ENCODE peak calls at places on chromosomes 6 and 20, in four cellular contexts. One of them, this sample, is unnamed.

GRCh38 chr20:38296433-38296832 is 7.5 kb upstream of the BPI start:
- DNase-seq in K562: no peak
- DNase-seq in GM23338: no peak
- DNase-seq in sigmoid colon: peak
- DNase-seq in this sample: no peak

GRCh38 chr20:51447765-51448148 is 94.8 kb downstream of the NFATC2 start:
- DNase-seq in sigmoid colon: no peak
- DNase-seq in K562: no peak
- DNase-seq in GM23338: no peak
- DNase-seq in this sample: no peak

GRCh38 chr20:46047821-46048220 is 18.8 kb downstream of the SLC12A5 start:
- DNase-seq in GM23338: no peak
- DNase-seq in K562: no peak
- DNase-seq in sigmoid colon: no peak
- DNase-seq in this sample: no peak

GRCh38 chr6:79033279-79033678 is 44.8 kb downstream of the PHIP start:
- DNase-seq in GM23338: no peak
- DNase-seq in K562: no peak
- DNase-seq in sigmoid colon: no peak
- DNase-seq in this sample: no peak

GRCh38 chr20:53989977-53990376 is 80.4 kb downstream of the BCAS1 start:
- DNase-seq in sigmoid colon: no peak
- DNase-seq in K562: no peak
- DNase-seq in GM23338: no peak
- DNase-seq in this sample: no peak

GRCh38 chr6:44001318-44001868 is 125.9 kb downstream of the MRPL14 start:
- DNase-seq in sigmoid colon: no peak
- DNase-seq in GM23338: peak
- DNase-seq in K562: peak
- DNase-seq in this sample: no peak

GRCh38 chr20:48769111-48769879 is 58.5 kb downstream of the PREX1 start:
- DNase-seq in GM23338: peak
- DNase-seq in K562: peak
- DNase-seq in sigmoid colon: no peak
- DNase-seq in this sample: no peak

GRCh38 chr6:157714153-157714490 is 108.9 kb upstream of the SNX9 start:
- DNase-seq in K562: no peak
- DNase-seq in sigmoid colon: no peak
- DNase-seq in GM23338: no peak
- DNase-seq in this sample: no peak

GRCh38 chr6:134436950-134437349 is 119.0 kb upstream of the SGK1 start:
- DNase-seq in K562: no peak
- DNase-seq in sigmoid colon: no peak
- DNase-seq in GM23338: no peak
- DNase-seq in this sample: no peak

GRCh38 chr20:24425523-24425922 is 43.9 kb upstream of the SYNDIG1 start:
- DNase-seq in K562: no peak
- DNase-seq in sigmoid colon: no peak
- DNase-seq in GM23338: peak
- DNase-seq in this sample: no peak

GRCh38 chr6:163461696-163462095 is 47.2 kb downstream of the QKI start:
- DNase-seq in K562: no peak
- DNase-seq in sigmoid colon: no peak
- DNase-seq in GM23338: no peak
- DNase-seq in this sample: no peak

GRCh38 chr6:163457637-163458561 is 43.4 kb downstream of the QKI start:
- DNase-seq in sigmoid colon: no peak
- DNase-seq in GM23338: peak
- DNase-seq in K562: no peak
- DNase-seq in this sample: no peak

GRCh38 chr6:163459536-163459935 is 45.0 kb downstream of the QKI start:
- DNase-seq in GM23338: no peak
- DNase-seq in K562: no peak
- DNase-seq in sigmoid colon: no peak
- DNase-seq in this sample: no peak

GRCh38 chr6:163459007-163459406 is 44.5 kb downstream of the QKI start:
- DNase-seq in GM23338: peak
- DNase-seq in sigmoid colon: no peak
- DNase-seq in K562: no peak
- DNase-seq in this sample: no peak

GRCh38 chr6:163460307-163460782 is 45.8 kb downstream of the QKI start:
- DNase-seq in GM23338: no peak
- DNase-seq in K562: no peak
- DNase-seq in sigmoid colon: no peak
- DNase-seq in this sample: no peak
- H3K4me3 ChIP-seq in GM23338: no peak
- H3K4me3 ChIP-seq in K562: peak
- H3K4me3 ChIP-seq in sigmoid colon: peak
- H3K4me3 ChIP-seq in this sample: peak

DNA sequence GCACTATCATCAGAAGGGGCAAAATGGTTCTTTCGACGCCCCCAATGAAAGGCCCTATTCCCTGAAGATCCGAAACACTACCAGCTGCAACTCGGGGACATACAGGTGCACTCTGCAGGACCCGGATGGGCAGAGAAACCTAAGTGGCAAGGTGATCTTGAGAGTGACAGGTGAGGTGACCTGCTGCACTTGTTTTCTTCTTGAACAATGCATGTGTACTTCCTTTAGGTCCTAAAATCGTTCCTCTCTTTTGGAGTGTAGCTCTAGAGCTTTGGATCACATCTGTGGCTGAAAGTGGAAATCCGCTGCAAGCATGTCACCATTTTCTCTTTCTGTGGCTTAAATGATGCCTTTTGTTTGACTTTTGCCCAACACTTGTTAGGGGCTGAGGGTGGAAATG is 14.0 kb downstream of the CD83 start:
- DNase-seq in K562: no peak
- DNase-seq in sigmoid colon: no peak
- DNase-seq in GM23338: no peak
- DNase-seq in this sample: no peak
- TF ChIP-seq POLR2AphosphoS5 in K562: no peak
- TF ChIP-seq POLR2AphosphoS5 in sigmoid colon: no peak
- TF ChIP-seq POLR2AphosphoS5 in GM23338: no peak
- TF ChIP-seq POLR2AphosphoS5 in this sample: no peak

DNA sequence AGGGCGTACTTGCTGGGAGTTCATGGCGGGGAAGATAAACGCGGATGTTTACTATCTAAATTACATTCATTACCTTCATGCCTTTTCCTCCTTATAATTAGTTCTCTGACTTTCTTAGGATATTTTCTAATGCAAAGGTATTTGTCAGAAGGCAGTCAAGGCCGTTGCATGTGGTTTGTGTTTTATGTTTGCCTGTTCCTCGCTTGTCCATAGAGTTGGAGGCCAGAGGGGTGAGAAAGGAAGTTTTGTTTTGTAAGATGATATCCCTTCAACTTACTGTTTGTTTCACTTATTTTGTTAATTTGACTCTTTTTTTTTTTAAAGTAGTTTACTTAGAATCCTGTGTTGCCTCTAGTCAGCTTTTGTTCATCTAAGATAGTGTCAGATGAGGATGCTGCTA is 4.0 kb upstream of the CCN2 start:
- DNase-seq in GM23338: no peak
- DNase-seq in K562: no peak
- DNase-seq in sigmoid colon: no peak
- DNase-seq in this sample: no peak
- H3K4me3 ChIP-seq in GM23338: peak
- H3K4me3 ChIP-seq in K562: no peak
- H3K4me3 ChIP-seq in sigmoid colon: peak
- H3K4me3 ChIP-seq in this sample: no peak

GRCh38 chr6:53142810-53143209 is 5.8 kb downstream of the GCM1 start:
- DNase-seq in sigmoid colon: no peak
- DNase-seq in GM23338: no peak
- DNase-seq in K562: no peak
- DNase-seq in this sample: no peak
- TF ChIP-seq POLR2AphosphoS5 in sigmoid colon: peak
- TF ChIP-seq POLR2AphosphoS5 in GM23338: no peak
- TF ChIP-seq POLR2AphosphoS5 in K562: no peak
- TF ChIP-seq POLR2AphosphoS5 in this sample: no peak